ENCODE peak calls at places on chromosomes 5 and 9, in seven cellular contexts. D is naive thymus-derived CD8-positive, alpha-beta T cell; X is AG09309; Z is NCI-H345; O is RPMI7951; S is SW480; V is lower lobe of right lung. E is an unnamed sample.

GRCh38 chr9:74095925-74096324 is 401.2 kb upstream of the RORB start:
- DNase-seq in D (no peak), X (no peak), Z (no peak), O (no peak), S (no peak), V (no peak), E (no peak)

GRCh38 chr5:128290152-128290858 is 206.7 kb downstream of the SLC12A2 start:
- DNase-seq in D (no peak), X (no peak), Z (no peak), O (no peak), S (no peak), V (no peak), E (no peak)

GRCh38 chr9:133608382-133608781 is 807 bp downstream of the FAM163B start:
- DNase-seq in D (no peak), X (no peak), Z (no peak), O (no peak), S (no peak), V (peak), E (no peak)

GRCh38 chr9:22148876-22149637 is 140.0 kb upstream of the CDKN2B start:
- DNase-seq in D (no peak), X (no peak), Z (no peak), O (peak), S (no peak), V (no peak), E (no peak)

GRCh38 chr9:14343236-14343947 is 29.5 kb upstream of the NFIB start:
- DNase-seq in D (no peak), X (no peak), Z (peak), O (no peak), S (no peak), V (no peak), E (no peak)

GRCh38 chr5:54868511-54869483 is 116.6 kb downstream of the ESM1 start:
- DNase-seq in D (no peak), X (no peak), Z (no peak), O (no peak), S (no peak), V (no peak), E (no peak)

GRCh38 chr9:78614892-78615291 is 318.0 kb downstream of the PSAT1 start:
- DNase-seq in D (no peak), X (no peak), Z (no peak), O (no peak), S (no peak), V (no peak), E (no peak)

GRCh38 chr9:126874546-126875314 is 14.3 kb downstream of the ZBTB34 start:
- DNase-seq in D (no peak), X (no peak), Z (no peak), O (no peak), S (no peak), V (no peak), E (no peak)

GRCh38 chr9:105064248-105065118 is 136.5 kb upstream of the ABCA1 start:
- DNase-seq in D (no peak), X (peak), Z (peak), O (peak), S (peak), V (peak), E (no peak)

GRCh38 chr9:72579190-72579589 is 57.8 kb downstream of the TMC1 start:
- DNase-seq in D (no peak), X (no peak), Z (no peak), O (peak), S (no peak), V (no peak), E (no peak)

GRCh38 chr5:80931423-80931822 is 28.7 kb upstream of the RASGRF2 start:
- DNase-seq in D (no peak), X (no peak), Z (no peak), O (no peak), S (no peak), V (no peak), E (no peak)

GRCh38 chr9:130024597-130024994 is 18.4 kb downstream of the FNBP1 start:
- DNase-seq in D (no peak), X (no peak), Z (no peak), O (no peak), S (no peak), V (no peak), E (no peak)

GRCh38 chr5:1724822-1725602 is 74.6 kb downstream of the MRPL36 start:
- DNase-seq in D (no peak), X (no peak), Z (no peak), O (peak), S (no peak), V (peak), E (peak)

GRCh38 chr5:112417931-112418358 is 1.1 kb downstream of the EPB41L4A start:
- DNase-seq in D (no peak), X (no peak), Z (peak), O (no peak), S (peak), V (peak), E (no peak)

GRCh38 chr9:87711857-87712800 is 13.8 kb upstream of the CTSL start:
- DNase-seq in D (no peak), X (peak), Z (no peak), O (peak), S (peak), V (no peak), E (no peak)

GRCh38 chr9:94801685-94802084 is 75.2 kb downstream of the AOPEP start:
- DNase-seq in D (no peak), X (no peak), Z (no peak), O (peak), S (no peak), V (no peak), E (no peak)

GRCh38 chr9:122180633-122181032 is 20.9 kb downstream of the MORN5 start:
- DNase-seq in D (no peak), X (peak), Z (peak), O (peak), S (peak), V (no peak), E (no peak)

GRCh38 chr5:141681695-141682641 is at the start of gene ARAP3:
- DNase-seq in D (peak), X (no peak), Z (peak), O (peak), S (peak), V (peak), E (no peak)

GRCh38 chr9:130446111-130446861 is 1.5 kb downstream of the ASS1 start:
- DNase-seq in D (no peak), X (peak), Z (no peak), O (peak), S (peak), V (peak), E (no peak)

GRCh38 chr5:108696407-108696806 is 51.3 kb upstream of the FER start:
- DNase-seq in D (no peak), X (no peak), Z (no peak), O (no peak), S (no peak), V (no peak), E (no peak)

GRCh38 chr5:174317261-174317894 is 271.9 kb downstream of the NSG2 start:
- DNase-seq in D (no peak), X (no peak), Z (peak), O (peak), S (peak), V (no peak), E (no peak)

GRCh38 chr9:38362912-38363588 is 29.5 kb upstream of the ALDH1B1 start:
- DNase-seq in D (no peak), X (peak), Z (peak), O (peak), S (peak), V (no peak), E (no peak)

GRCh38 chr9:3827175-3827574 is 301.4 kb upstream of the RFX3 start:
- DNase-seq in D (no peak), X (no peak), Z (no peak), O (peak), S (no peak), V (peak), E (no peak)